ENCODE peak calls at places on chromosomes 16 and 17, in nine cellular contexts. R is activated CD8-positive, alpha-beta memory T cell treated with anti-CD3 and anti-CD28 coated beads for 24 hours; G is type B pancreatic cell; D is lung; M is CD8-positive, alpha-beta T cell; I is iris pigment epithelial cell; E is naive thymus-derived CD8-positive, alpha-beta T cell; V is posterior cingulate gyrus; N is mesendoderm. S is an unnamed sample.

GRCh38 chr17:75090871-75091854 is 3.4 kb downstream of the SLC16A5 start:
- DNase-seq in R (no peak), M (no peak), N (no peak), G (no peak), D (no peak), E (no peak), I (no peak), V (no peak), S (no peak)

GRCh38 chr16:85683363-85683762 is 5.4 kb downstream of the GINS2 start:
- DNase-seq in E (no peak), N (peak), R (no peak), I (no peak), G (no peak), D (no peak), V (no peak), M (no peak), S (no peak)

GRCh38 chr17:63419949-63420867 is 25.9 kb downstream of the CYB561 start:
- DNase-seq in I (no peak), D (no peak), V (no peak), M (peak), N (no peak), R (no peak), G (no peak), E (peak), S (no peak)

GRCh38 chr17:39402279-39402889 is 958 bp upstream of the FBXL20 start:
- DNase-seq in E (peak), G (peak), D (peak), R (peak), M (peak), V (peak), I (peak), N (peak), S (peak)

GRCh38 chr16:69741519-69741918 is 13.2 kb downstream of the NOB1 start:
- DNase-seq in G (no peak), M (no peak), R (no peak), N (no peak), D (no peak), V (no peak), I (peak), E (no peak), S (no peak)

GRCh38 chr16:75433732-75434413 is 570 bp upstream of the CFDP1 start:
- DNase-seq in G (no peak), V (no peak), I (peak), N (peak), D (peak), R (peak), M (peak), E (no peak), S (peak)

GRCh38 chr16:35391328-35391727 is 1931.9 kb downstream of the TP53TG3F start:
- DNase-seq in M (no peak), I (peak), N (peak), R (no peak), V (peak), D (peak), G (no peak), E (no peak), S (peak)

GRCh38 chr17:55760643-55761355 is 9.9 kb downstream of the PCTP start:
- DNase-seq in R (no peak), I (no peak), V (no peak), E (no peak), N (no peak), D (no peak), M (no peak), G (no peak), S (no peak)

GRCh38 chr17:68047153-68047846 is 11.8 kb downstream of the KPNA2 start:
- DNase-seq in D (no peak), G (no peak), R (no peak), N (no peak), V (no peak), I (no peak), E (no peak), M (no peak), S (no peak)

GRCh38 chr17:74437702-74438101 is 5.8 kb downstream of the GPRC5C start:
- DNase-seq in G (no peak), M (no peak), N (peak), D (no peak), R (no peak), V (no peak), I (no peak), E (no peak), S (no peak)

GRCh38 chr17:46818929-46819859 is 702 bp upstream of the WNT3 start:
- DNase-seq in M (no peak), N (peak), D (no peak), V (no peak), G (no peak), I (no peak), E (no peak), R (peak), S (no peak)

GRCh38 chr16:68362314-68362913 is 51.6 kb downstream of the PRMT7 start:
- DNase-seq in R (no peak), M (no peak), G (no peak), N (no peak), E (no peak), I (no peak), D (no peak), V (no peak), S (no peak)

S was measured in Panc1.